ENCODE peak calls at places on chromosomes 3 and 15, in four cellular contexts. P is A549, O is HepG2, S is K562. A is an unnamed sample.

GRCh38 chr3:133693821-133694220 is 32.1 kb upstream of the TOPBP1 start:
- DNase-seq in P (no peak), O (no peak), S (no peak), A (no peak)

GRCh38 chr3:168467085-168467714 is 371.5 kb upstream of the GOLIM4 start:
- DNase-seq in P (peak), O (no peak), S (no peak), A (no peak)

GRCh38 chr3:13347390-13347966 is 72.6 kb downstream of the NUP210 start:
- DNase-seq in P (no peak), O (no peak), S (no peak), A (peak)

GRCh38 chr3:187719628-187720336 is 17.4 kb upstream of the RTP2 start:
- DNase-seq in P (no peak), O (peak), S (no peak), A (no peak)

GRCh38 chr15:81351651-81352050 is 22.4 kb downstream of the TMC3 start:
- DNase-seq in P (no peak), O (no peak), S (no peak), A (no peak)

GRCh38 chr3:126365351-126366274 is 8.4 kb upstream of the KLF15 start:
- DNase-seq in P (no peak), O (no peak), S (no peak), A (peak)

GRCh38 chr3:123104550-123104949 is 37.7 kb downstream of the PDIA5 start:
- DNase-seq in P (peak), O (no peak), S (peak), A (no peak)

GRCh38 chr3:45786801-45787495 is 9.4 kb downstream of the SLC6A20 start:
- DNase-seq in P (no peak), O (no peak), S (no peak), A (no peak)

GRCh38 chr3:106482436-106482835 is 613.6 kb upstream of the CBLB start:
- DNase-seq in P (no peak), O (no peak), S (no peak), A (no peak)

GRCh38 chr3:13186416-13186815 is 113.2 kb upstream of the IQSEC1 start:
- DNase-seq in P (no peak), O (no peak), S (no peak), A (no peak)

GRCh38 chr15:66772967-66773873 is 71.2 kb downstream of the SMAD6 start:
- DNase-seq in P (no peak), O (peak), S (peak), A (no peak)

GRCh38 chr15:88258021-88258641 is 1.6 kb upstream of the NTRK3 start:
- DNase-seq in P (peak), O (peak), S (peak), A (peak)

GRCh38 chr15:40695469-40695910 is 516 bp downstream of the RAD51 start:
- DNase-seq in P (no peak), O (peak), S (peak), A (no peak)

GRCh38 chr3:39637807-39638206 is 170.3 kb downstream of the MOBP start:
- DNase-seq in P (peak), O (peak), S (peak), A (no peak)

GRCh38 chr15:37059051-37059450 is 41.3 kb downstream of the MEIS2 start:
- DNase-seq in P (no peak), O (no peak), S (no peak), A (no peak)

GRCh38 chr15:72118400-72118978 is at the start of gene SENP8:
- DNase-seq in P (no peak), O (no peak), S (no peak), A (no peak)

GRCh38 chr15:72117698-72118399 is at the start of gene MYO9A:
- DNase-seq in P (peak), O (peak), S (peak), A (peak)

GRCh38 chr15:72113347-72114031 is 4.5 kb downstream of the MYO9A start:
- DNase-seq in P (no peak), O (no peak), S (no peak), A (no peak)

GRCh38 chr15:72117448-72117697 is 577 bp downstream of the MYO9A start:
- DNase-seq in P (peak), O (peak), S (no peak), A (peak)

GRCh38 chr15:72116680-72117447 is 1.1 kb downstream of the MYO9A start:
- DNase-seq in P (peak), O (no peak), S (peak), A (no peak)
- TF ChIP-seq ESRRA in P (no peak), O (no peak), S (no peak), A (no peak)

DNA sequence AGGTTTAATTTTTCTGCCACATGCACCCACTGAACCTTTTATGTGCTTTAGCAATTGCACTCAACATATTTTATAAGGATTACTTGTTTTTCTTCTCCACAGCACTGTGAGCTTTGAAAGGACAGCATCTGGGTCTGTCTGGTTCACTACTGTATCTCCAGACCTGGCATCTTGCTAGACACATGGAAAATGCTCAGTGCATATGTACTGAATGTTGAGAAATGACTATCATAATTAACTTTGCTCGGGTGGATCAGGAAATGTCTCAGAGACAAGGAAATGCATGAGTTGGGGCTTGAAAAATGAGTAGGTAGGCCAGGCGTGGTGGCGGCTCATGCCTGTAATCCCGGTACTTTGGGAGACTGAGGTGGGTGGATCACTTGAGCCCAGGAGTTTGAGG is 40.2 kb downstream of the DOCK3 start:
- DNase-seq in P (no peak), O (no peak), S (no peak), A (no peak)
- TF ChIP-seq JUN in P (no peak), O (no peak), S (no peak), A (no peak)

GRCh38 chr15:39494462-39494861 is 86.4 kb upstream of the THBS1 start:
- DNase-seq in P (no peak), O (no peak), S (no peak), A (no peak)

GRCh38 chr15:39488498-39488897 is 92.4 kb upstream of the THBS1 start:
- DNase-seq in P (no peak), O (no peak), S (no peak), A (no peak)

GRCh38 chr15:39491917-39492490 is 88.9 kb upstream of the THBS1 start:
- DNase-seq in P (no peak), O (no peak), S (no peak), A (no peak)

GRCh38 chr15:39493393-39494067 is 87.3 kb upstream of the THBS1 start:
- DNase-seq in P (no peak), O (no peak), S (no peak), A (no peak)

DNA sequence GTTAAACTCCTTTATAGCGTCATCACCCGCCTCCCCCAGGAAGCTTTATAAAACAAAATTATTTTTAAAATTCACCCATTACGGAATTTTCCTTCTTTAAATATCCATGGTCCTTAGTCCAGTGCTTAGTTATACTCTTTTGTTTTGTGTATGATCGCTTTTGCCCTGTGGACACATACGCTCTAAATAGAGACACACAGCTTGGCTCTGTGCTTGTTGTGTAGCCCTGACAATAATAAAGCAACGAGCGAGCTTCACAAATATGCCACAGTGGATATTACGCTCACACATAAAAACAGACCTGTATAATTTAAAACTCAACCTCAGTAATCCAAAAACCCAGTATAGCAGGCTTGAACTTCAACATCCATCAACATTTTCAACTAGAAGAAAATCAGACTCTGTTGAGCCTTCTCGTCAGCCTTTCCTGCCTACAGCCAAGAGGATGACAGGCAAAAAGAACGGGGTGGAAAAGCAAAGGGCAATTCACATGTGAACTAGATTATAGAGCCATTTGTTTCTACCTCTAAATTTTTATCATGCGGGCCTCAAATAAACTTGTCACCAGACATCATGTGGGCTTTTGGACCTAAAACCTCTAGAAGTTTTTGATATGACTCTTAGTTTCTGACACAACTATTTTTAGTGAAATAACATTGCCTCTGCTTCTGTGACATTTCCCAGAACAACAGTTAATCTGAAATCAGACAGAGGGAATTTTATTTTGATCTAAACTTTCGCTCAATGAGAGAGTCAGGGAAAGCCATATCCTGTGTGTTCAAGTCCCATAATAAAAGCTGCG is 89.6 kb upstream of the THBS1 start:
- DNase-seq in P (no peak), O (no peak), S (no peak), A (no peak)
- TF ChIP-seq ESRRA in P (no peak), O (no peak), S (no peak), A (no peak)

GRCh38 chr15:44038801-44039200 is 156.3 kb downstream of the FRMD5 start:
- DNase-seq in P (peak), O (peak), S (no peak), A (peak)
- TF ChIP-seq JUN in P (no peak), O (no peak), S (no peak), A (no peak)